ENCODE peak calls at places on chromosomes 1 and 21, in eight cellular contexts. L, C, M, B, J, A, U and X are unnamed samples.

GRCh38 chr1:236356141-236356540 is 37.9 kb upstream of the EDARADD start:
- DNase-seq in L (no peak), C (no peak), M (no peak), B (no peak), J (no peak), A (no peak), U (no peak), X (no peak)

GRCh38 chr1:60342569-60342968 is 269.0 kb upstream of the C1orf87 start:
- DNase-seq in L (no peak), C (no peak), M (no peak), B (no peak), J (no peak), A (peak), U (no peak), X (no peak)

GRCh38 chr1:235054961-235055360 is 73.7 kb downstream of the TOMM20 start:
- DNase-seq in L (no peak), C (no peak), M (peak), B (no peak), J (no peak), A (no peak), U (no peak), X (no peak)

GRCh38 chr1:39529901-39530535 is 38.6 kb downstream of the BMP8A start:
- DNase-seq in L (no peak), C (no peak), M (no peak), B (no peak), J (no peak), A (no peak), U (no peak), X (no peak)

GRCh38 chr21:41765393-41765950 is 1.4 kb downstream of the RIPK4 start:
- DNase-seq in L (no peak), C (no peak), M (peak), B (no peak), J (no peak), A (no peak), U (no peak), X (no peak)

GRCh38 chr1:69305621-69306020 is 262.1 kb upstream of the LRRC7 start:
- DNase-seq in L (no peak), C (no peak), M (peak), B (no peak), J (no peak), A (no peak), U (no peak), X (peak)

GRCh38 chr1:87972818-87973217 is 644.1 kb downstream of the LMO4 start:
- DNase-seq in L (no peak), C (no peak), M (no peak), B (no peak), J (no peak), A (no peak), U (no peak), X (no peak)

GRCh38 chr1:195153107-195153506 is 1455.1 kb downstream of the KCNT2 start:
- DNase-seq in L (no peak), C (no peak), M (no peak), B (no peak), J (no peak), A (no peak), U (no peak), X (no peak)

GRCh38 chr1:110504221-110504620 is 14.8 kb downstream of the KCNA10 start:
- DNase-seq in L (no peak), C (no peak), M (no peak), B (no peak), J (no peak), A (no peak), U (no peak), X (no peak)

GRCh38 chr1:29319300-29320110 is 83.2 kb downstream of the PTPRU start:
- DNase-seq in L (no peak), C (no peak), M (peak), B (no peak), J (no peak), A (no peak), U (no peak), X (no peak)

GRCh38 chr1:38730511-38731397 is 128.8 kb downstream of the RRAGC start:
- DNase-seq in L (peak), C (no peak), M (no peak), B (no peak), J (no peak), A (peak), U (no peak), X (no peak)

GRCh38 chr1:188706742-188707141 is 1770.9 kb downstream of the BRINP3 start:
- DNase-seq in L (peak), C (no peak), M (no peak), B (no peak), J (peak), A (peak), U (peak), X (no peak)

GRCh38 chr1:232868793-232869491 is 63.7 kb downstream of the MAP10 start:
- DNase-seq in L (peak), C (no peak), M (no peak), B (no peak), J (peak), A (peak), U (peak), X (no peak)

GRCh38 chr1:42966688-42967609 is 8.3 kb upstream of the SLC2A1 start:
- DNase-seq in L (peak), C (no peak), M (peak), B (no peak), J (peak), A (peak), U (peak), X (peak)

GRCh38 chr1:119475866-119476439 is 31.1 kb upstream of the HSD3B1 start:
- DNase-seq in L (peak), C (no peak), M (peak), B (no peak), J (peak), A (peak), U (peak), X (peak)

GRCh38 chr21:44535963-44536362 is 4.0 kb downstream of the KRTAP10-1 start:
- DNase-seq in L (no peak), C (no peak), M (peak), B (no peak), J (no peak), A (no peak), U (no peak), X (no peak)

GRCh38 chr1:196355206-196355786 is 252.9 kb downstream of the KCNT2 start:
- DNase-seq in L (peak), C (no peak), M (no peak), B (no peak), J (peak), A (peak), U (peak), X (no peak)